ENCODE peak calls at places on chromosomes 3 and 15, in five cellular contexts. Y is GM12892, G is spleen, M is IMR-90, R is A549. H is an unnamed sample.

GRCh38 chr15:43361313-43361903 is 9.4 kb downstream of the ZSCAN29 start:
- DNase-seq in Y (no peak), G (no peak), M (no peak), R (no peak), H (no peak)

GRCh38 chr3:127639173-127640030 is 10.4 kb downstream of the PODXL2 start:
- DNase-seq in Y (no peak), G (no peak), M (peak), R (no peak), H (no peak)

GRCh38 chr3:195908439-195909293 is at the start of gene TNK2:
- DNase-seq in Y (no peak), G (peak), M (no peak), R (peak), H (peak)

GRCh38 chr3:149407898-149408297 is 30.4 kb upstream of the TM4SF1 start:
- DNase-seq in Y (no peak), G (no peak), M (peak), R (no peak), H (no peak)

GRCh38 chr15:77013786-77014136 is 18.8 kb downstream of the PSTPIP1 start:
- DNase-seq in Y (peak), G (peak), M (no peak), R (no peak), H (peak)

GRCh38 chr3:39143051-39143885 is 10.1 kb downstream of the CSRNP1 start:
- DNase-seq in Y (no peak), G (no peak), M (no peak), R (no peak), H (no peak)

GRCh38 chr3:66473637-66474036 is 27.2 kb downstream of the LRIG1 start:
- DNase-seq in Y (no peak), G (no peak), M (peak), R (no peak), H (no peak)

GRCh38 chr3:155329513-155330048 is 36.1 kb upstream of the STRIT1 start:
- DNase-seq in Y (no peak), G (no peak), M (no peak), R (no peak), H (no peak)

GRCh38 chr3:125120370-125121122 is 64.7 kb upstream of the HEG1 start:
- DNase-seq in Y (no peak), G (no peak), M (no peak), R (no peak), H (no peak)

GRCh38 chr3:188950832-188951489 is 220.8 kb upstream of the TPRG1 start:
- DNase-seq in Y (no peak), G (no peak), M (peak), R (peak), H (peak)

GRCh38 chr3:195058311-195059005 is 212.5 kb downstream of the XXYLT1 start:
- DNase-seq in Y (no peak), G (peak), M (no peak), R (no peak), H (no peak)

GRCh38 chr3:141051641-141052569 is 758 bp downstream of the SPSB4 start:
- DNase-seq in Y (no peak), G (no peak), M (peak), R (no peak), H (no peak)

GRCh38 chr15:80118956-80119355 is 33.8 kb upstream of the FAH start:
- DNase-seq in Y (no peak), G (no peak), M (no peak), R (no peak), H (no peak)

GRCh38 chr15:43165801-43166325 is 19.3 kb upstream of the CCNDBP1 start:
- DNase-seq in Y (no peak), G (no peak), M (no peak), R (no peak), H (no peak)

GRCh38 chr15:98085003-98085639 is 124.6 kb downstream of the ARRDC4 start:
- DNase-seq in Y (no peak), G (no peak), M (peak), R (peak), H (peak)

DNA sequence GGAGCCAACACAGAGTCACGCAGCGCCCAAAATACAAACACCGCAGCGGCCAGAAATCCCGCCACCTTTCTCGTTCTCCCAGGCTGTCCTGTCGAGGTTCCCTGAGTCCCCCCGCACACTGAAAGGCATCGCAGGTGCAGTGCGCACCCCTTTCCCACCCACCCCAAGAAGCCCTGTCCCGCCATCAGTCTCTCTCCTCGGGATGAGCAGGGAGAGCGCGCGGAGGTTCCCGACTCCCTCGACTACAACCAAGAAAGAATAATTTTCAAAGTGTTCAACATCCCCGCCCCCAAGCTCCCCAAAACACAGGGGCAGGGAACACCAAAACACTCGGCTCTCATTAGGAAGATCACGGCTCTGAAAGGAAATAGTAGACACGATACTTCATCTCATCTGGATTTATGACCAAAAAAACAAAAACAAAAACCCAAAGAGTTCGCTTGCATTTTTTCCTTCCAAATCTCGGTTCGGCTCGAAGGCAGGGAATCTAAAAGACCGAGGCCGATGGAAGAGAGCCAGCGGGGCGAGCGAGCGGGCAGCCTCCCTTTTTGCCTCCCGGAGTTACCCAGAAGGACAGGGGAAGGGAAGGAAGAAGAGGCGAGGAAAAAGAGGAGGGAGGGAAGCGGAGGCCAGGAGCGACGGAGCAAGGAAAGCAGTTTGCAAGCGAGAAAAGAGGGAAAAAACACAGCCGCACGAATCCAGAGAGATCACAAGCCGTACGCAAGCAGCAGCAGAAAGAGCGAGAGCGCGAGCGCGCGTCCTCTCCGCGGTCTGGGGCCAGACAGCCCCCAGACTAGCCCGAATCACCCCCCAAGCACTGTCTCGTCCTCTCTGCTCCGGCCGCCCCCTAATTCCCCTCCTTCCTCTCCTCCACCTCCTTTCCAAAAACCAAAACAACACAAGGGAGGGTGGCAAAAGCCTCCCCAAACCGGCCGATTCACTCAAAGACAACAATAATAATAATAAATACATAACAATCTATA is 808 bp downstream of the BCL6 start:
- DNase-seq in Y (no peak), G (peak), M (peak), R (peak), H (peak)
- TF ChIP-seq POLR2A in Y (no peak), G (no peak), M (no peak), R (no peak), H (no peak)

GRCh38 chr15:60391722-60392340 is 6.0 kb downstream of the ANXA2 start:
- DNase-seq in Y (no peak), G (no peak), M (no peak), R (no peak), H (no peak)
- TF ChIP-seq POLR2A in Y (no peak), G (no peak), M (no peak), R (no peak), H (no peak)

DNA sequence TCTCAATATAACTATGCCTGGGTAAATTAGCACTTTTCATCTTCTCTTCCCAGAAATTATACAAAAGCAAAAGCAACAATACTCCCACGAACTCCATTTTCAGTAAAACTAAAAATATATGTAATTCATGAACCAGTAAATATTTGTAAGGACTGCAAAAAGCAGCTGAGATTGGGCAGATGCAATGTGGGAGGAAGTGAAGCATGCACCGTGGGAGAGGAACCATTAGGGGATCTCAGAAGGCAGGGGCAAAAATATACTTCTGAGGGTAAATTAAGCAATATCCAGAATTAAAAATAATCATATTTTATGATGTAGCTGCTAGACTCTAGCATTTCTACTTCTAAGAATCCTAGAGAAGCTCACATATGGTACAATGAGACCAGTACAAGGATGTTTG is 20.2 kb downstream of the CFAP91 start:
- DNase-seq in Y (no peak), G (no peak), M (no peak), R (no peak), H (peak)
- TF ChIP-seq POLR2A in Y (no peak), G (no peak), M (no peak), R (no peak), H (no peak)

GRCh38 chr3:25789596-25790556 is at the start of gene OXSM:
- DNase-seq in Y (peak), G (peak), M (peak), R (peak), H (peak)
- TF ChIP-seq POLR2A in Y (peak), G (peak), M (peak), R (peak), H (peak)

GRCh38 chr15:67066041-67067021 is 929 bp downstream of the SMAD3 start:
- DNase-seq in Y (no peak), G (peak), M (peak), R (no peak), H (no peak)

GRCh38 chr15:67067161-67067853 is 1.9 kb downstream of the SMAD3 start:
- DNase-seq in Y (no peak), G (no peak), M (peak), R (no peak), H (no peak)

GRCh38 chr15:67063689-67064606 is 1.5 kb upstream of the SMAD3 start:
- DNase-seq in Y (no peak), G (no peak), M (peak), R (peak), H (peak)

GRCh38 chr15:67064607-67065530 is 533 bp upstream of the SMAD3 start:
- DNase-seq in Y (no peak), G (peak), M (no peak), R (no peak), H (no peak)

DNA sequence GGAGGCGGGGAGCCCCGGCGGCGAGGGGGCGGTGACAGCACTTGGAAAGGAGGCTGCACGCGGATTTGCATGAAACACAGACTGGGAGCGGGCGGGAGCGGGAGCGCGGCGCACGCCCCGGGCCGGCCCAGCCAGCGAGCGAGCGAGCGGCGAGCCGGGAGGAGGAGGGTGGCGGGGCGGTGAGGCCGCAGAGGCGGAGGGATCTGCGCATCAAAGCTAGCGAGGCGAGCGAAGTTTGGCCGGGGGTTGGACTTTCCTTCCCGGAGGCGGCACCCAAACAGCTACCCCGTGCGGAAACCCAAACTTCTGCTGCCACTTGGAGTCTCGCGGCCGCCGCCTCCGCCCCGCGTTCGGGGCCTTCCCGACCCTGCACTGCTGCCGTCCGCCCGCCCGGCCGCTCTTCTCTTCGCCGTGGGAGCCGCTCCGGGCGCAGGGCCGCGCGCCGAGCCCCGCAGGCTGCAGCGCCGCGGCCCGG is at the start of gene SMAD3:
- DNase-seq in Y (peak), G (peak), M (peak), R (peak), H (peak)
- TF ChIP-seq POLR2A in Y (peak), G (peak), M (peak), R (peak), H (peak)

DNA sequence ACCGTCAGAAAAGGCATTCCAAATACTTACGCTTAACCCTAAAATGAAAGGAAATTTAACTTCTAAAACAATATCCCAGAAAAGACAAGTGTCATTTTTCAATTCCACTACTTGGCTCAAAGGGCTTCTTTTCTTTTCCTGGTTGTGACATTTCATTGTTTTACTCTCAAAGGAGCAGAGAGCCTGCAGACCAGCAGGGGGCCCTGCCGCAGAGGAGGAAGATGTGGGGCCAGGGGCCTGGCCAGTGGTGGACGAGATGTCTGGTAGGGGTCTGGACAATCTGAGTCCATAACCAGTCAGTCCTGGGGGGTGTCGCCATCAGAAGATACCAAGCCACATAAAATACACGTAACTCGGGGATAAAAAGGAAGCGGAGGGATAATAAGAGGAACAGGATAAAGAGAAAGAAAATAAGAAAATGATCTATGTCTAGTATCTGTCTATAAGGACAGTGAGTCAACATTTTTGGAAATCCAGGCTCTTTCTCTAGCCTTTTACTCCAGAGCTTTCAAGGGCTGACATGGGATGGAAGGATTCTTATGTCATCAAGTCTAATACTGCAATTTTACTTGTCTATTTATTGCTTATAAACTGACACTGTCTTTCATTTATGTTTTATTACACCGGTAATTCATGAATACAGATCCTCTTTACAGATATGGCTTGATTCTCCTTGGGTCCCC is 54.2 kb upstream of the ARHGEF3 start:
- DNase-seq in Y (no peak), G (no peak), M (no peak), R (no peak), H (peak)
- TF ChIP-seq POLR2A in Y (no peak), G (no peak), M (no peak), R (no peak), H (no peak)

GRCh38 chr3:136197159-136197715 is 1.1 kb upstream of the MSL2 start:
- DNase-seq in Y (no peak), G (no peak), M (no peak), R (no peak), H (peak)

GRCh38 chr3:136196064-136196400 is at the start of gene MSL2:
- DNase-seq in Y (no peak), G (no peak), M (no peak), R (no peak), H (no peak)

GRCh38 chr3:136194409-136195257 is 1.5 kb downstream of the MSL2 start:
- DNase-seq in Y (no peak), G (peak), M (peak), R (no peak), H (peak)

GRCh38 chr3:136195258-136196063 is 674 bp downstream of the MSL2 start:
- DNase-seq in Y (peak), G (peak), M (peak), R (no peak), H (peak)

GRCh38 chr3:136196401-136197158 is 445 bp upstream of the MSL2 start:
- DNase-seq in Y (peak), G (peak), M (peak), R (peak), H (peak)
- TF ChIP-seq POLR2A in Y (peak), G (peak), M (peak), R (peak), H (peak)

H was measured in NB4.